ENCODE peak calls at places on chromosomes 2 and 18, in five cellular contexts. One of them, this sample, is unnamed.

GRCh38 chr2:75608684-75609333 is 37.8 kb upstream of the MRPL19 start:
- DNase-seq in left ventricle myocardium inferior: peak; percentile 46
- DNase-seq in right lobe of liver: peak; percentile 66
- DNase-seq in central memory CD4-positive, alpha-beta T cell: peak; percentile 20
- DNase-seq in fibroblast of the aortic adventitia: peak; percentile 54
- DNase-seq in this sample: peak; percentile 58

GRCh38 chr2:152710713-152711112 is 6.5 kb downstream of the PRPF40A start:
- DNase-seq in left ventricle myocardium inferior: no peak
- DNase-seq in fibroblast of the aortic adventitia: peak; percentile 10
- DNase-seq in right lobe of liver: no peak
- DNase-seq in central memory CD4-positive, alpha-beta T cell: no peak
- DNase-seq in this sample: no peak

GRCh38 chr2:122481717-122482116 is 726.3 kb downstream of the TSN start:
- DNase-seq in right lobe of liver: no peak
- DNase-seq in central memory CD4-positive, alpha-beta T cell: no peak
- DNase-seq in fibroblast of the aortic adventitia: no peak
- DNase-seq in left ventricle myocardium inferior: no peak
- DNase-seq in this sample: no peak

GRCh38 chr18:3603460-3604259 is 153.7 kb downstream of the TGIF1 start:
- DNase-seq in left ventricle myocardium inferior: no peak
- DNase-seq in fibroblast of the aortic adventitia: peak; percentile 99
- DNase-seq in right lobe of liver: no peak
- DNase-seq in central memory CD4-positive, alpha-beta T cell: no peak
- DNase-seq in this sample: no peak

GRCh38 chr2:113007250-113007649 is 2.0 kb downstream of the IL36A start:
- DNase-seq in left ventricle myocardium inferior: no peak
- DNase-seq in central memory CD4-positive, alpha-beta T cell: no peak
- DNase-seq in right lobe of liver: no peak
- DNase-seq in fibroblast of the aortic adventitia: no peak
- DNase-seq in this sample: no peak

GRCh38 chr2:240387669-240388358 is 47.6 kb upstream of the GPC1 start:
- DNase-seq in fibroblast of the aortic adventitia: peak; percentile 92
- DNase-seq in left ventricle myocardium inferior: peak; percentile 55
- DNase-seq in right lobe of liver: peak; percentile 46
- DNase-seq in central memory CD4-positive, alpha-beta T cell: no peak
- DNase-seq in this sample: peak; percentile 56

GRCh38 chr18:23816740-23817139 is 127.5 kb downstream of the LAMA3 start:
- DNase-seq in right lobe of liver: no peak
- DNase-seq in fibroblast of the aortic adventitia: no peak
- DNase-seq in central memory CD4-positive, alpha-beta T cell: no peak
- DNase-seq in left ventricle myocardium inferior: no peak
- DNase-seq in this sample: no peak

GRCh38 chr2:75076088-75076487 is 117.6 kb downstream of the POLE4 start:
- DNase-seq in left ventricle myocardium inferior: no peak
- DNase-seq in fibroblast of the aortic adventitia: no peak
- DNase-seq in central memory CD4-positive, alpha-beta T cell: no peak
- DNase-seq in right lobe of liver: no peak
- DNase-seq in this sample: no peak

GRCh38 chr2:169736902-169737301 is 3.3 kb downstream of the KLHL23 start:
- DNase-seq in central memory CD4-positive, alpha-beta T cell: no peak
- DNase-seq in right lobe of liver: no peak
- DNase-seq in fibroblast of the aortic adventitia: no peak
- DNase-seq in left ventricle myocardium inferior: no peak
- DNase-seq in this sample: no peak

GRCh38 chr2:3242747-3243369 is 134.8 kb downstream of the EIPR1 start:
- DNase-seq in left ventricle myocardium inferior: no peak
- DNase-seq in fibroblast of the aortic adventitia: peak; percentile 2
- DNase-seq in central memory CD4-positive, alpha-beta T cell: peak; percentile 72
- DNase-seq in right lobe of liver: no peak
- DNase-seq in this sample: no peak

GRCh38 chr2:8620611-8621382 is 61.1 kb upstream of the ID2 start:
- DNase-seq in fibroblast of the aortic adventitia: peak; percentile 95
- DNase-seq in right lobe of liver: no peak
- DNase-seq in left ventricle myocardium inferior: no peak
- DNase-seq in central memory CD4-positive, alpha-beta T cell: no peak
- DNase-seq in this sample: no peak

GRCh38 chr2:224343226-224343625 is 58.7 kb downstream of the FAM124B start:
- DNase-seq in left ventricle myocardium inferior: no peak
- DNase-seq in central memory CD4-positive, alpha-beta T cell: no peak
- DNase-seq in fibroblast of the aortic adventitia: no peak
- DNase-seq in right lobe of liver: no peak
- DNase-seq in this sample: no peak

GRCh38 chr2:10487144-10488104 is 39.3 kb upstream of the ODC1 start:
- DNase-seq in right lobe of liver: no peak
- DNase-seq in left ventricle myocardium inferior: no peak
- DNase-seq in central memory CD4-positive, alpha-beta T cell: no peak
- DNase-seq in fibroblast of the aortic adventitia: peak; percentile 6
- DNase-seq in this sample: no peak

GRCh38 chr2:54879598-54880355 is 156.3 kb downstream of the EML6 start:
- DNase-seq in right lobe of liver: peak; percentile 70
- DNase-seq in left ventricle myocardium inferior: no peak
- DNase-seq in fibroblast of the aortic adventitia: no peak
- DNase-seq in central memory CD4-positive, alpha-beta T cell: no peak
- DNase-seq in this sample: no peak

GRCh38 chr2:112959109-112959591 is 18.7 kb upstream of the IL36G start:
- DNase-seq in left ventricle myocardium inferior: no peak
- DNase-seq in central memory CD4-positive, alpha-beta T cell: no peak
- DNase-seq in fibroblast of the aortic adventitia: peak; percentile 5
- DNase-seq in right lobe of liver: no peak
- DNase-seq in this sample: no peak

GRCh38 chr2:223086360-223086981 is 34.5 kb downstream of the KCNE4 start:
- DNase-seq in left ventricle myocardium inferior: no peak
- DNase-seq in central memory CD4-positive, alpha-beta T cell: no peak
- DNase-seq in right lobe of liver: no peak
- DNase-seq in fibroblast of the aortic adventitia: peak; percentile 47
- DNase-seq in this sample: no peak

GRCh38 chr2:227164745-227165350 is 424 bp downstream of the COL4A3 start:
- DNase-seq in central memory CD4-positive, alpha-beta T cell: no peak
- DNase-seq in right lobe of liver: peak; percentile 57
- DNase-seq in left ventricle myocardium inferior: no peak
- DNase-seq in fibroblast of the aortic adventitia: no peak
- DNase-seq in this sample: peak; percentile 20

GRCh38 chr2:48423376-48423775 is 106.6 kb upstream of the STON1 start:
- DNase-seq in right lobe of liver: no peak
- DNase-seq in central memory CD4-positive, alpha-beta T cell: no peak
- DNase-seq in left ventricle myocardium inferior: no peak
- DNase-seq in fibroblast of the aortic adventitia: peak; percentile 76
- DNase-seq in this sample: no peak

GRCh38 chr18:10041180-10041579 is 127.4 kb downstream of the VAPA start:
- DNase-seq in central memory CD4-positive, alpha-beta T cell: no peak
- DNase-seq in right lobe of liver: no peak
- DNase-seq in left ventricle myocardium inferior: peak; percentile 76
- DNase-seq in fibroblast of the aortic adventitia: peak; percentile 35
- DNase-seq in this sample: no peak

GRCh38 chr2:161373939-161374338 is 42.2 kb upstream of the TBR1 start:
- DNase-seq in left ventricle myocardium inferior: no peak
- DNase-seq in right lobe of liver: no peak
- DNase-seq in central memory CD4-positive, alpha-beta T cell: no peak
- DNase-seq in fibroblast of the aortic adventitia: peak; percentile 33
- DNase-seq in this sample: no peak

GRCh38 chr2:39994151-39994550 is 215.1 kb upstream of the THUMPD2 start:
- DNase-seq in fibroblast of the aortic adventitia: peak; percentile 84
- DNase-seq in central memory CD4-positive, alpha-beta T cell: no peak
- DNase-seq in left ventricle myocardium inferior: no peak
- DNase-seq in right lobe of liver: no peak
- DNase-seq in this sample: no peak

GRCh38 chr18:73147591-73147990 is 279.8 kb upstream of the NETO1 start:
- DNase-seq in right lobe of liver: no peak
- DNase-seq in left ventricle myocardium inferior: no peak
- DNase-seq in fibroblast of the aortic adventitia: no peak
- DNase-seq in central memory CD4-positive, alpha-beta T cell: no peak
- DNase-seq in this sample: no peak

GRCh38 chr2:231118122-231118942 is 6.5 kb downstream of the HTR2B start:
- DNase-seq in right lobe of liver: no peak
- DNase-seq in central memory CD4-positive, alpha-beta T cell: no peak
- DNase-seq in left ventricle myocardium inferior: no peak
- DNase-seq in fibroblast of the aortic adventitia: no peak
- DNase-seq in this sample: no peak

GRCh38 chr2:187117483-187117882 is 268.5 kb upstream of the ZSWIM2 start:
- DNase-seq in right lobe of liver: no peak
- DNase-seq in central memory CD4-positive, alpha-beta T cell: no peak
- DNase-seq in left ventricle myocardium inferior: no peak
- DNase-seq in fibroblast of the aortic adventitia: peak; percentile 1
- DNase-seq in this sample: no peak

GRCh38 chr2:59249441-59250330 is 1008.6 kb upstream of the FANCL start:
- DNase-seq in fibroblast of the aortic adventitia: no peak
- DNase-seq in left ventricle myocardium inferior: no peak
- DNase-seq in right lobe of liver: no peak
- DNase-seq in central memory CD4-positive, alpha-beta T cell: no peak
- DNase-seq in this sample: no peak

GRCh38 chr2:3611611-3612010 is 16.7 kb downstream of the COLEC11 start:
- DNase-seq in left ventricle myocardium inferior: no peak
- DNase-seq in right lobe of liver: no peak
- DNase-seq in fibroblast of the aortic adventitia: no peak
- DNase-seq in central memory CD4-positive, alpha-beta T cell: no peak
- DNase-seq in this sample: peak; percentile 21

GRCh38 chr18:54023471-54023870 is 201.0 kb downstream of the MBD2 start:
- DNase-seq in right lobe of liver: no peak
- DNase-seq in left ventricle myocardium inferior: no peak
- DNase-seq in central memory CD4-positive, alpha-beta T cell: no peak
- DNase-seq in fibroblast of the aortic adventitia: peak; percentile 21
- DNase-seq in this sample: no peak

This sample was measured in ovary.